ENCODE peak calls at places on chromosomes 13 and 19, in eight cellular contexts. O, Z, S, P, L, F, I and J are unnamed samples.

GRCh38 chr13:44312898-44313551 is 60.6 kb upstream of the SERP2 start:
- DNase-seq in Z (no peak), F (no peak), S (no peak), I (no peak), P (no peak), O (no peak), L (no peak), J (no peak)

GRCh38 chr19:35468637-35469036 is 20.6 kb downstream of the FFAR2 start:
- DNase-seq in P (peak), L (peak), O (peak), Z (no peak), I (no peak), F (no peak), S (peak), J (peak)

GRCh38 chr19:47341734-47342133 is 7.4 kb upstream of the DHX34 start:
- DNase-seq in I (no peak), F (no peak), O (no peak), Z (no peak), S (no peak), L (no peak), P (no peak), J (no peak)

GRCh38 chr13:31824705-31825512 is 85.6 kb downstream of the RXFP2 start:
- DNase-seq in O (no peak), L (no peak), F (no peak), S (no peak), P (no peak), I (no peak), Z (no peak), J (no peak)

GRCh38 chr13:75485286-75486062 is 3.5 kb upstream of the TBC1D4 start:
- DNase-seq in I (no peak), O (no peak), L (no peak), S (no peak), P (no peak), F (no peak), Z (no peak), J (no peak)

GRCh38 chr13:107518780-107519179 is 696.6 kb downstream of the LIG4 start:
- DNase-seq in F (no peak), P (no peak), L (no peak), Z (no peak), S (no peak), I (no peak), O (no peak), J (no peak)

GRCh38 chr19:5287066-5287465 is 53.5 kb downstream of the PTPRS start:
- DNase-seq in I (no peak), F (no peak), S (no peak), P (no peak), L (no peak), Z (no peak), O (peak), J (no peak)

GRCh38 chr19:41698746-41699230 is 9.6 kb upstream of the CEACAM5 start:
- DNase-seq in F (no peak), O (no peak), S (no peak), P (no peak), L (no peak), Z (no peak), I (no peak), J (no peak)

GRCh38 chr19:7894612-7895309 is 6.5 kb downstream of the LRRC8E start:
- DNase-seq in F (no peak), S (no peak), O (no peak), P (no peak), Z (no peak), I (no peak), L (no peak), J (no peak)

GRCh38 chr13:36190771-36191170 is 23.6 kb downstream of the SOHLH2 start:
- DNase-seq in P (no peak), Z (no peak), O (no peak), L (no peak), F (no peak), S (no peak), I (no peak), J (no peak)

GRCh38 chr19:15788594-15789270 is 1.3 kb downstream of the OR10H5 start:
- DNase-seq in O (no peak), P (no peak), Z (no peak), I (no peak), F (no peak), L (no peak), S (no peak), J (no peak)

GRCh38 chr19:2054763-2055162 is 3.7 kb upstream of the MKNK2 start:
- DNase-seq in S (no peak), Z (no peak), O (no peak), L (no peak), F (peak), I (no peak), P (no peak), J (no peak)

GRCh38 chr19:459724-460511 is 915 bp downstream of the SHC2 start:
- DNase-seq in S (peak), I (peak), P (peak), F (no peak), O (peak), Z (peak), L (peak), J (no peak)

GRCh38 chr13:100100115-100100879 is 11.4 kb downstream of the PCCA start:
- DNase-seq in Z (peak), S (no peak), I (no peak), F (no peak), O (no peak), L (no peak), P (no peak), J (no peak)

GRCh38 chr13:109199280-109199679 is 569.9 kb downstream of the MYO16 start:
- DNase-seq in F (no peak), L (no peak), I (no peak), Z (no peak), P (no peak), S (no peak), O (no peak), J (no peak)

GRCh38 chr13:33015791-33016323 is 366 bp upstream of the KL start:
- DNase-seq in I (no peak), O (peak), P (no peak), F (no peak), L (peak), Z (no peak), S (no peak), J (no peak)

GRCh38 chr19:15393963-15394362 is 14.4 kb upstream of the AKAP8 start:
- DNase-seq in Z (no peak), L (no peak), S (no peak), F (no peak), P (no peak), O (no peak), I (no peak), J (no peak)

GRCh38 chr19:29104605-29105241 is 108.2 kb downstream of the UQCRFS1 start:
- DNase-seq in P (no peak), Z (no peak), I (no peak), L (no peak), O (no peak), F (no peak), S (no peak), J (no peak)

GRCh38 chr13:31588331-31588730 is 151.0 kb upstream of the RXFP2 start:
- DNase-seq in P (no peak), S (no peak), O (no peak), F (no peak), I (no peak), L (peak), Z (no peak), J (no peak)

GRCh38 chr19:1252221-1252817 is 3.9 kb downstream of the MIDN start:
- DNase-seq in Z (peak), S (peak), F (peak), O (peak), I (peak), L (no peak), P (no peak), J (no peak)

GRCh38 chr13:35723820-35724219 is 247.3 kb upstream of the MAB21L1 start:
- DNase-seq in S (no peak), Z (no peak), L (no peak), I (no peak), F (no peak), O (no peak), P (no peak), J (no peak)

GRCh38 chr19:30431591-30431990 is 59.4 kb downstream of the ZNF536 start:
- DNase-seq in O (no peak), F (no peak), L (no peak), I (no peak), P (no peak), S (no peak), Z (no peak), J (no peak)

GRCh38 chr13:31968473-31968872 is 63.1 kb upstream of the FRY start:
- DNase-seq in L (no peak), S (no peak), P (no peak), F (no peak), I (no peak), O (no peak), Z (no peak), J (no peak)

GRCh38 chr13:29991343-29991742 is 140.9 kb upstream of the UBL3 start:
- DNase-seq in I (no peak), P (no peak), Z (no peak), S (no peak), F (no peak), L (no peak), O (no peak), J (no peak)

GRCh38 chr19:36604656-36605100 is 435 bp upstream of the ZNF382 start:
- DNase-seq in I (peak), O (peak), S (peak), P (peak), Z (peak), L (peak), F (peak), J (peak)

GRCh38 chr19:16051254-16052025 is 24.9 kb upstream of the TPM4 start:
- DNase-seq in I (no peak), L (no peak), Z (no peak), P (peak), O (no peak), F (no peak), S (no peak), J (no peak)

GRCh38 chr13:24906268-24906667 is 142.3 kb downstream of the RNF17 start:
- DNase-seq in F (no peak), S (no peak), P (no peak), L (no peak), Z (no peak), I (no peak), O (no peak), J (no peak)

GRCh38 chr19:799076-799881 is 2.0 kb downstream of the PTBP1 start:
- DNase-seq in L (peak), O (no peak), F (no peak), Z (no peak), I (no peak), S (no peak), P (no peak), J (no peak)

GRCh38 chr13:94435604-94436226 is 43.8 kb downstream of the DCT start:
- DNase-seq in O (no peak), P (no peak), S (no peak), Z (no peak), I (no peak), L (no peak), F (no peak), J (no peak)

GRCh38 chr13:105464249-105464648 is 1071.2 kb downstream of the EFNB2 start:
- DNase-seq in S (no peak), F (no peak), P (no peak), Z (no peak), L (no peak), O (no peak), I (no peak), J (no peak)

GRCh38 chr19:40604647-40605200 is 3.6 kb downstream of the LTBP4 start:
- DNase-seq in P (no peak), L (no peak), I (peak), Z (no peak), O (no peak), S (no peak), F (no peak), J (no peak)

GRCh38 chr13:111346281-111346680 is 25.8 kb downstream of the TEX29 start:
- DNase-seq in O (no peak), P (no peak), F (no peak), I (no peak), S (no peak), Z (no peak), L (no peak), J (no peak)

GRCh38 chr19:19670070-19670551 is 1.5 kb downstream of the ZNF101 start:
- DNase-seq in F (no peak), L (no peak), Z (no peak), S (no peak), I (no peak), P (no peak), O (peak), J (no peak)

GRCh38 chr19:58553799-58554493 is 959 bp downstream of the CHMP2A start:
- DNase-seq in I (peak), P (no peak), L (no peak), F (no peak), Z (no peak), O (no peak), S (no peak), J (no peak)

GRCh38 chr13:71169125-71169524 is 697.9 kb downstream of the DACH1 start:
- DNase-seq in Z (no peak), P (no peak), S (no peak), I (no peak), F (no peak), O (no peak), L (no peak), J (no peak)

GRCh38 chr13:20182231-20182846 is 10.4 kb downstream of the GJB2 start:
- DNase-seq in Z (no peak), F (no peak), S (peak), P (no peak), I (no peak), O (peak), L (peak), J (no peak)